ENCODE peak calls at places on chromosome 13, in eight cellular contexts. One of them, this sample, is unnamed.

GRCh38 chr13:112233256-112233655 is 142.9 kb upstream of the SPACA7 start:
- DNase-seq in lower leg skin: no peak
- DNase-seq in SK-N-SH: no peak
- DNase-seq in upper lobe of right lung: peak
- DNase-seq in NCI-H1105: no peak
- DNase-seq in iris pigment epithelial cell: no peak
- DNase-seq in AG10803: no peak
- DNase-seq in tibial nerve: no peak
- DNase-seq in this sample: no peak

GRCh38 chr13:43948059-43948458 is 68.4 kb downstream of the LACC1 start:
- DNase-seq in lower leg skin: no peak
- DNase-seq in SK-N-SH: no peak
- DNase-seq in upper lobe of right lung: no peak
- DNase-seq in NCI-H1105: no peak
- DNase-seq in iris pigment epithelial cell: no peak
- DNase-seq in AG10803: no peak
- DNase-seq in tibial nerve: no peak
- DNase-seq in this sample: no peak

GRCh38 chr13:51420681-51421476 is 32.0 kb downstream of the INTS6 start:
- DNase-seq in lower leg skin: no peak
- DNase-seq in SK-N-SH: no peak
- DNase-seq in upper lobe of right lung: no peak
- DNase-seq in NCI-H1105: no peak
- DNase-seq in iris pigment epithelial cell: no peak
- DNase-seq in AG10803: no peak
- DNase-seq in tibial nerve: no peak
- DNase-seq in this sample: no peak

GRCh38 chr13:31605076-31605858 is 134.1 kb upstream of the RXFP2 start:
- DNase-seq in lower leg skin: no peak
- DNase-seq in SK-N-SH: no peak
- DNase-seq in upper lobe of right lung: no peak
- DNase-seq in NCI-H1105: no peak
- DNase-seq in iris pigment epithelial cell: no peak
- DNase-seq in AG10803: no peak
- DNase-seq in tibial nerve: no peak
- DNase-seq in this sample: no peak

GRCh38 chr13:20197361-20197834 is 4.7 kb upstream of the GJB2 start:
- DNase-seq in lower leg skin: no peak
- DNase-seq in SK-N-SH: peak
- DNase-seq in upper lobe of right lung: no peak
- DNase-seq in NCI-H1105: no peak
- DNase-seq in iris pigment epithelial cell: peak
- DNase-seq in AG10803: peak
- DNase-seq in tibial nerve: no peak
- DNase-seq in this sample: peak

GRCh38 chr13:109737606-109738005 is 48.8 kb downstream of the IRS2 start:
- DNase-seq in lower leg skin: no peak
- DNase-seq in SK-N-SH: no peak
- DNase-seq in upper lobe of right lung: no peak
- DNase-seq in NCI-H1105: no peak
- DNase-seq in iris pigment epithelial cell: peak
- DNase-seq in AG10803: peak
- DNase-seq in tibial nerve: no peak
- DNase-seq in this sample: no peak

GRCh38 chr13:73274147-73274546 is 215.3 kb downstream of the KLF5 start:
- DNase-seq in lower leg skin: no peak
- DNase-seq in SK-N-SH: no peak
- DNase-seq in upper lobe of right lung: no peak
- DNase-seq in NCI-H1105: no peak
- DNase-seq in iris pigment epithelial cell: peak
- DNase-seq in AG10803: peak
- DNase-seq in tibial nerve: no peak
- DNase-seq in this sample: no peak

GRCh38 chr13:59318320-59318930 is 845.3 kb downstream of the DIAPH3 start:
- DNase-seq in lower leg skin: peak
- DNase-seq in SK-N-SH: peak
- DNase-seq in upper lobe of right lung: peak
- DNase-seq in NCI-H1105: peak
- DNase-seq in iris pigment epithelial cell: peak
- DNase-seq in AG10803: peak
- DNase-seq in tibial nerve: peak
- DNase-seq in this sample: peak

GRCh38 chr13:97386832-97387486 is 47.0 kb upstream of the RAP2A start:
- DNase-seq in lower leg skin: no peak
- DNase-seq in SK-N-SH: no peak
- DNase-seq in upper lobe of right lung: peak
- DNase-seq in NCI-H1105: no peak
- DNase-seq in iris pigment epithelial cell: no peak
- DNase-seq in AG10803: no peak
- DNase-seq in tibial nerve: no peak
- DNase-seq in this sample: no peak

GRCh38 chr13:114047358-114047881 is 73.5 kb upstream of the C13orf46 start:
- DNase-seq in lower leg skin: no peak
- DNase-seq in SK-N-SH: no peak
- DNase-seq in upper lobe of right lung: no peak
- DNase-seq in NCI-H1105: peak
- DNase-seq in iris pigment epithelial cell: peak
- DNase-seq in AG10803: no peak
- DNase-seq in tibial nerve: no peak
- DNase-seq in this sample: no peak

GRCh38 chr13:60936281-60936680 is 479.4 kb downstream of the PCDH20 start:
- DNase-seq in lower leg skin: no peak
- DNase-seq in SK-N-SH: no peak
- DNase-seq in upper lobe of right lung: no peak
- DNase-seq in NCI-H1105: no peak
- DNase-seq in iris pigment epithelial cell: no peak
- DNase-seq in AG10803: no peak
- DNase-seq in tibial nerve: no peak
- DNase-seq in this sample: no peak

GRCh38 chr13:43303040-43303729 is 279.8 kb downstream of the DNAJC15 start:
- DNase-seq in lower leg skin: no peak
- DNase-seq in SK-N-SH: peak
- DNase-seq in upper lobe of right lung: no peak
- DNase-seq in NCI-H1105: peak
- DNase-seq in iris pigment epithelial cell: peak
- DNase-seq in AG10803: peak
- DNase-seq in tibial nerve: no peak
- DNase-seq in this sample: peak

GRCh38 chr13:42334329-42334706 is 62.4 kb downstream of the AKAP11 start:
- DNase-seq in lower leg skin: no peak
- DNase-seq in SK-N-SH: no peak
- DNase-seq in upper lobe of right lung: no peak
- DNase-seq in NCI-H1105: peak
- DNase-seq in iris pigment epithelial cell: no peak
- DNase-seq in AG10803: no peak
- DNase-seq in tibial nerve: no peak
- DNase-seq in this sample: peak

GRCh38 chr13:42815686-42816085 is 34.3 kb downstream of the FAM216B start:
- DNase-seq in lower leg skin: no peak
- DNase-seq in SK-N-SH: no peak
- DNase-seq in upper lobe of right lung: no peak
- DNase-seq in NCI-H1105: no peak
- DNase-seq in iris pigment epithelial cell: peak
- DNase-seq in AG10803: peak
- DNase-seq in tibial nerve: no peak
- DNase-seq in this sample: no peak